ENCODE peak calls at places on chromosomes 1 and 21, in six cellular contexts. One of them, this sample, is unnamed.

GRCh38 chr1:91731815-91732214 is 154.1 kb downstream of the TGFBR3 start:
- DNase-seq in brain microvascular endothelial cell: no peak
- DNase-seq in OCI-LY7: no peak
- DNase-seq in CD8-positive, alpha-beta T cell: peak
- DNase-seq in AG04449: no peak
- DNase-seq in thoracic aorta: no peak
- DNase-seq in this sample: peak

GRCh38 chr1:147669475-147670318 is 627 bp downstream of the ACP6 start:
- DNase-seq in brain microvascular endothelial cell: peak
- DNase-seq in OCI-LY7: peak
- DNase-seq in CD8-positive, alpha-beta T cell: peak
- DNase-seq in AG04449: no peak
- DNase-seq in thoracic aorta: no peak
- DNase-seq in this sample: peak

GRCh38 chr21:40606341-40606740 is 240.6 kb downstream of the DSCAM start:
- DNase-seq in brain microvascular endothelial cell: no peak
- DNase-seq in OCI-LY7: no peak
- DNase-seq in CD8-positive, alpha-beta T cell: no peak
- DNase-seq in AG04449: no peak
- DNase-seq in thoracic aorta: no peak
- DNase-seq in this sample: no peak

GRCh38 chr1:170660281-170660713 is 3.6 kb upstream of the PRRX1 start:
- DNase-seq in brain microvascular endothelial cell: no peak
- DNase-seq in OCI-LY7: no peak
- DNase-seq in CD8-positive, alpha-beta T cell: no peak
- DNase-seq in AG04449: no peak
- DNase-seq in thoracic aorta: no peak
- DNase-seq in this sample: no peak

GRCh38 chr1:213325482-213325881 is 274.4 kb downstream of the RPS6KC1 start:
- DNase-seq in brain microvascular endothelial cell: no peak
- DNase-seq in OCI-LY7: no peak
- DNase-seq in CD8-positive, alpha-beta T cell: no peak
- DNase-seq in AG04449: no peak
- DNase-seq in thoracic aorta: no peak
- DNase-seq in this sample: no peak

GRCh38 chr1:165954940-165955339 is 127.5 kb downstream of the UCK2 start:
- DNase-seq in brain microvascular endothelial cell: peak
- DNase-seq in OCI-LY7: no peak
- DNase-seq in CD8-positive, alpha-beta T cell: no peak
- DNase-seq in AG04449: peak
- DNase-seq in thoracic aorta: no peak
- DNase-seq in this sample: peak

GRCh38 chr1:245822997-245823396 is 668.2 kb downstream of the KIF26B start:
- DNase-seq in brain microvascular endothelial cell: peak
- DNase-seq in OCI-LY7: no peak
- DNase-seq in CD8-positive, alpha-beta T cell: no peak
- DNase-seq in AG04449: peak
- DNase-seq in thoracic aorta: no peak
- DNase-seq in this sample: peak

GRCh38 chr1:30758785-30759380 is 1.3 kb upstream of the LAPTM5 start:
- DNase-seq in brain microvascular endothelial cell: no peak
- DNase-seq in OCI-LY7: peak
- DNase-seq in CD8-positive, alpha-beta T cell: no peak
- DNase-seq in AG04449: no peak
- DNase-seq in thoracic aorta: no peak
- DNase-seq in this sample: peak

GRCh38 chr1:30478799-30479198 is 244.6 kb downstream of the MATN1 start:
- DNase-seq in brain microvascular endothelial cell: no peak
- DNase-seq in OCI-LY7: no peak
- DNase-seq in CD8-positive, alpha-beta T cell: no peak
- DNase-seq in AG04449: no peak
- DNase-seq in thoracic aorta: no peak
- DNase-seq in this sample: no peak

GRCh38 chr1:2255420-2256369 is 27.6 kb downstream of the SKI start:
- DNase-seq in brain microvascular endothelial cell: peak
- DNase-seq in OCI-LY7: peak
- DNase-seq in CD8-positive, alpha-beta T cell: peak
- DNase-seq in AG04449: no peak
- DNase-seq in thoracic aorta: no peak
- DNase-seq in this sample: peak

GRCh38 chr21:46051821-46052675 is 45.9 kb upstream of the COL6A2 start:
- DNase-seq in brain microvascular endothelial cell: no peak
- DNase-seq in OCI-LY7: no peak
- DNase-seq in CD8-positive, alpha-beta T cell: no peak
- DNase-seq in AG04449: no peak
- DNase-seq in thoracic aorta: no peak
- DNase-seq in this sample: no peak

GRCh38 chr1:30270468-30270867 is 452.9 kb downstream of the MATN1 start:
- DNase-seq in brain microvascular endothelial cell: no peak
- DNase-seq in OCI-LY7: no peak
- DNase-seq in CD8-positive, alpha-beta T cell: no peak
- DNase-seq in AG04449: no peak
- DNase-seq in thoracic aorta: no peak
- DNase-seq in this sample: no peak

GRCh38 chr1:25825605-25826004 is 5.9 kb downstream of the MTFR1L start:
- DNase-seq in brain microvascular endothelial cell: no peak
- DNase-seq in OCI-LY7: no peak
- DNase-seq in CD8-positive, alpha-beta T cell: no peak
- DNase-seq in AG04449: no peak
- DNase-seq in thoracic aorta: no peak
- DNase-seq in this sample: no peak

GRCh38 chr1:30489737-30490389 is 233.5 kb downstream of the MATN1 start:
- DNase-seq in brain microvascular endothelial cell: no peak
- DNase-seq in OCI-LY7: no peak
- DNase-seq in CD8-positive, alpha-beta T cell: no peak
- DNase-seq in AG04449: no peak
- DNase-seq in thoracic aorta: no peak
- DNase-seq in this sample: no peak

GRCh38 chr21:27268290-27268689 is 301.4 kb upstream of the ADAMTS5 start:
- DNase-seq in brain microvascular endothelial cell: peak
- DNase-seq in OCI-LY7: no peak
- DNase-seq in CD8-positive, alpha-beta T cell: no peak
- DNase-seq in AG04449: peak
- DNase-seq in thoracic aorta: no peak
- DNase-seq in this sample: peak

GRCh38 chr1:36303244-36303643 is 2.9 kb upstream of the SH3D21 start:
- DNase-seq in brain microvascular endothelial cell: no peak
- DNase-seq in OCI-LY7: no peak
- DNase-seq in CD8-positive, alpha-beta T cell: no peak
- DNase-seq in AG04449: no peak
- DNase-seq in thoracic aorta: no peak
- DNase-seq in this sample: no peak

GRCh38 chr1:229590119-229590518 is 31.6 kb upstream of the ABCB10 start:
- DNase-seq in brain microvascular endothelial cell: no peak
- DNase-seq in OCI-LY7: no peak
- DNase-seq in CD8-positive, alpha-beta T cell: no peak
- DNase-seq in AG04449: no peak
- DNase-seq in thoracic aorta: no peak
- DNase-seq in this sample: no peak

GRCh38 chr1:207361910-207362309 is 40.4 kb downstream of the CD55 start:
- DNase-seq in brain microvascular endothelial cell: no peak
- DNase-seq in OCI-LY7: no peak
- DNase-seq in CD8-positive, alpha-beta T cell: no peak
- DNase-seq in AG04449: no peak
- DNase-seq in thoracic aorta: no peak
- DNase-seq in this sample: peak

GRCh38 chr1:184801503-184801902 is 46.8 kb upstream of the EDEM3 start:
- DNase-seq in brain microvascular endothelial cell: peak
- DNase-seq in OCI-LY7: no peak
- DNase-seq in CD8-positive, alpha-beta T cell: no peak
- DNase-seq in AG04449: peak
- DNase-seq in thoracic aorta: no peak
- DNase-seq in this sample: peak

GRCh38 chr1:205954819-205955404 is 11.7 kb upstream of the SLC26A9 start:
- DNase-seq in brain microvascular endothelial cell: no peak
- DNase-seq in OCI-LY7: no peak
- DNase-seq in CD8-positive, alpha-beta T cell: no peak
- DNase-seq in AG04449: no peak
- DNase-seq in thoracic aorta: no peak
- DNase-seq in this sample: no peak

GRCh38 chr21:32206631-32207030 is 72.2 kb downstream of the MIS18A start:
- DNase-seq in brain microvascular endothelial cell: no peak
- DNase-seq in OCI-LY7: no peak
- DNase-seq in CD8-positive, alpha-beta T cell: no peak
- DNase-seq in AG04449: no peak
- DNase-seq in thoracic aorta: no peak
- DNase-seq in this sample: no peak

GRCh38 chr1:23561813-23562100 is 2.5 kb upstream of the ID3 start:
- DNase-seq in brain microvascular endothelial cell: no peak
- DNase-seq in OCI-LY7: no peak
- DNase-seq in CD8-positive, alpha-beta T cell: no peak
- DNase-seq in AG04449: no peak
- DNase-seq in thoracic aorta: no peak
- DNase-seq in this sample: peak

DNA sequence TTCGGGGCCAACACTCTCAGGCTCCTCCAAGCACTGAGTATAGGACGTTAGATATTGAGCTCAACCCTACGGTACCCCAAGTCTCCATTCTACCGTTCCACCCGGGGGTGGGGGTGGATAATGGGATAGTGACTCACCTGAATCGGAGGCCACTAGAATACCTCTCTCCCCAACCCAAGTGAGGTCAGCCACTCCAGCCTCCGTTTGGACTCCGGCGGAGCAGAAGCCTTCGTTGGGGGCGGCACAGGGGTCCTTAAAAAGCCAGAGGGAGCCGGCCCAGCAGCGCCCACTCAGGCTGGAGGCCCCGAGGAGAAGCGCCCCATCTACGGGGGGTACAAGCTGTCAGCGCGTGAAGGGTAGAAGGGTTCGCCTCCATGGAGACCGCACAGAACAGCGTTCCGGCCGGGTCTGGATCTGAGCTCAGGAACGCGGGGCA is 556 bp downstream of the WDR77 start:
- DNase-seq in brain microvascular endothelial cell: no peak
- DNase-seq in OCI-LY7: peak
- DNase-seq in CD8-positive, alpha-beta T cell: no peak
- DNase-seq in AG04449: no peak
- DNase-seq in thoracic aorta: no peak
- DNase-seq in this sample: peak
- H3K4me3 ChIP-seq in brain microvascular endothelial cell: peak
- H3K4me3 ChIP-seq in OCI-LY7: peak
- H3K4me3 ChIP-seq in CD8-positive, alpha-beta T cell: peak
- H3K4me3 ChIP-seq in AG04449: peak
- H3K4me3 ChIP-seq in thoracic aorta: peak
- H3K4me3 ChIP-seq in this sample: peak

GRCh38 chr1:47785561-47786271 is 211.5 kb downstream of the TRABD2B start:
- DNase-seq in brain microvascular endothelial cell: no peak
- DNase-seq in OCI-LY7: no peak
- DNase-seq in CD8-positive, alpha-beta T cell: no peak
- DNase-seq in AG04449: no peak
- DNase-seq in thoracic aorta: no peak
- DNase-seq in this sample: no peak
- TF ChIP-seq CTCF in brain microvascular endothelial cell: peak
- TF ChIP-seq CTCF in OCI-LY7: no peak
- TF ChIP-seq CTCF in CD8-positive, alpha-beta T cell: no peak
- TF ChIP-seq CTCF in AG04449: no peak
- TF ChIP-seq CTCF in thoracic aorta: peak
- TF ChIP-seq CTCF in this sample: no peak

DNA sequence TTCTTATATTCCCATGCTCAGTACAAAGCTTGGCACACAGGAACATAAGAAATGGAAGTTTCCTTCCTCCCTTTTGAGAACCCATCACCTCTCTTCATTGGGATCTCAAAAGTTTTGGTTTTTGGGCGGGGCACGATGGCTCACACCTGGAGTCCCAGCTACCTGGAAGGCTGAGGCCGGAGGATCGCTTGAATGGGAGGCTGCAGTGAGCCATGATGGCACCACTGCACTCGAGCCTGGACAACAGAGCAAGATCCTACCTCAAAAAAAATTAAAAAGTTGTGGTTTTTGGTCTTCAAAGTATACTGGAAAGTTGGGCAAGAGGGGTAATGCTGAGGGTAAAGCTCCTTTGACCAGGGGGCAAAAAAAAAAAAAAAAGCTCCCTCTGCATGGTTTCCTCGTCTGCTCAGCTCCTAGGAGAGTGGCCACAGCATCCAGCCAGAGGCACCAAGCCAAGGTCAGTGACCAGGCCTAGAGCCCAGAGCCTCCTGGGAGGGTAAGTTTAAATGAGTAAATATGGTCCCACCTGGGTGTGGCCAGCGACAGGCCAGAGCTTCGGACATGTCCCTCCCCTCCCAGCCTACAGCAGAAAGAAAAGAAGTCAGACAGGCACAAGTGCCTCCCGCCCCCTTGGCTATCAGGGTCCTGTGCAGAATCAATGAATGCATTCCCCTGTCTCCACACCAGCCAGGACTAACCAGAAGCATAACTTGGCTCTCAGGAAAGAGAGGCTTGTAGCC is 5.0 kb downstream of the MEF2D start:
- DNase-seq in brain microvascular endothelial cell: no peak
- DNase-seq in OCI-LY7: peak
- DNase-seq in CD8-positive, alpha-beta T cell: no peak
- DNase-seq in AG04449: no peak
- DNase-seq in thoracic aorta: no peak
- DNase-seq in this sample: no peak
- H3K4me3 ChIP-seq in brain microvascular endothelial cell: no peak
- H3K4me3 ChIP-seq in OCI-LY7: peak
- H3K4me3 ChIP-seq in CD8-positive, alpha-beta T cell: no peak
- H3K4me3 ChIP-seq in AG04449: no peak
- H3K4me3 ChIP-seq in thoracic aorta: peak
- H3K4me3 ChIP-seq in this sample: no peak

DNA sequence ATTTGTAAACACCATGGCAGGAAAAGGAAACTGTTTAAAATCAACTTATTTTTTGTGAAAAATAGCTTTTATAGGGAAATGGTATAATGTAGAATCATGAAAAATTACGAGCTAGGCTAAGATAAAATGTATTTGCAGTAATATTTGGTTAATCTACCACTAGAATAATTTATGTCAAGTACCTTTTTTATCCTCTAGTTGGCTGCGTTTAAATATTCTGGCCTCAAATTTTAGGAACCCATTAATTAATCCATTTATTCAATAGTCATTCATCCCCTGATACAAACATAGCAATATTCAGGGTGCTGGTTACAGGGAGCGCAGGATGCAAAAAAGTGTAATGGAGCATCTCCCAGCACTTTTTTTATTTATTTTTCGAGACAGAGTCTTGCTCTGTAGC is 8.6 kb upstream of the IER5 start:
- DNase-seq in brain microvascular endothelial cell: no peak
- DNase-seq in OCI-LY7: no peak
- DNase-seq in CD8-positive, alpha-beta T cell: no peak
- DNase-seq in AG04449: no peak
- DNase-seq in thoracic aorta: no peak
- DNase-seq in this sample: no peak
- TF ChIP-seq CTCF in brain microvascular endothelial cell: no peak
- TF ChIP-seq CTCF in OCI-LY7: no peak
- TF ChIP-seq CTCF in CD8-positive, alpha-beta T cell: no peak
- TF ChIP-seq CTCF in AG04449: no peak
- TF ChIP-seq CTCF in thoracic aorta: no peak
- TF ChIP-seq CTCF in this sample: no peak

This sample was measured in cardiac fibroblast.